ENCODE peak calls at places on chromosomes 5 and 9, in nine cellular contexts. One of them, this sample, is unnamed.

GRCh38 chr5:64347308-64347707 is 158.5 kb upstream of the RGS7BP start:
- DNase-seq in fibroblast of the aortic adventitia: peak
- DNase-seq in fibroblast of lung: no peak
- DNase-seq in fibroblast of pulmonary artery: peak
- DNase-seq in fibroblast of villous mesenchyme: no peak
- DNase-seq in thyroid gland: no peak
- DNase-seq in dorsolateral prefrontal cortex: no peak
- DNase-seq in bronchial epithelial cell: peak
- DNase-seq in cardiac fibroblast: peak
- DNase-seq in this sample: peak

GRCh38 chr9:126298319-126298801 is 28.3 kb upstream of the MVB12B start:
- DNase-seq in dorsolateral prefrontal cortex: peak
- DNase-seq in fibroblast of the aortic adventitia: no peak
- DNase-seq in bronchial epithelial cell: no peak
- DNase-seq in cardiac fibroblast: no peak
- DNase-seq in fibroblast of villous mesenchyme: no peak
- DNase-seq in fibroblast of pulmonary artery: no peak
- DNase-seq in fibroblast of lung: no peak
- DNase-seq in thyroid gland: no peak
- DNase-seq in this sample: no peak

GRCh38 chr5:150626853-150627276 is 13.6 kb upstream of the SYNPO start:
- DNase-seq in fibroblast of villous mesenchyme: no peak
- DNase-seq in dorsolateral prefrontal cortex: no peak
- DNase-seq in bronchial epithelial cell: peak
- DNase-seq in fibroblast of the aortic adventitia: no peak
- DNase-seq in thyroid gland: peak
- DNase-seq in fibroblast of pulmonary artery: peak
- DNase-seq in cardiac fibroblast: peak
- DNase-seq in fibroblast of lung: peak
- DNase-seq in this sample: no peak

GRCh38 chr9:76249309-76249708 is 144.9 kb downstream of the RFK start:
- DNase-seq in fibroblast of villous mesenchyme: no peak
- DNase-seq in fibroblast of the aortic adventitia: no peak
- DNase-seq in cardiac fibroblast: no peak
- DNase-seq in dorsolateral prefrontal cortex: no peak
- DNase-seq in bronchial epithelial cell: no peak
- DNase-seq in fibroblast of lung: no peak
- DNase-seq in thyroid gland: no peak
- DNase-seq in fibroblast of pulmonary artery: no peak
- DNase-seq in this sample: no peak

GRCh38 chr5:174100490-174100889 is 55.0 kb downstream of the NSG2 start:
- DNase-seq in fibroblast of lung: no peak
- DNase-seq in fibroblast of villous mesenchyme: no peak
- DNase-seq in cardiac fibroblast: no peak
- DNase-seq in thyroid gland: no peak
- DNase-seq in fibroblast of pulmonary artery: no peak
- DNase-seq in dorsolateral prefrontal cortex: no peak
- DNase-seq in fibroblast of the aortic adventitia: no peak
- DNase-seq in bronchial epithelial cell: no peak
- DNase-seq in this sample: no peak

GRCh38 chr9:136681945-136682699 is 5.1 kb downstream of the AGPAT2 start:
- DNase-seq in thyroid gland: no peak
- DNase-seq in dorsolateral prefrontal cortex: no peak
- DNase-seq in cardiac fibroblast: no peak
- DNase-seq in bronchial epithelial cell: no peak
- DNase-seq in fibroblast of pulmonary artery: no peak
- DNase-seq in fibroblast of the aortic adventitia: no peak
- DNase-seq in fibroblast of villous mesenchyme: no peak
- DNase-seq in fibroblast of lung: no peak
- DNase-seq in this sample: no peak

GRCh38 chr9:84153885-84154284 is 173.3 kb downstream of the RMI1 start:
- DNase-seq in fibroblast of lung: peak
- DNase-seq in cardiac fibroblast: peak
- DNase-seq in bronchial epithelial cell: peak
- DNase-seq in fibroblast of villous mesenchyme: peak
- DNase-seq in dorsolateral prefrontal cortex: no peak
- DNase-seq in fibroblast of pulmonary artery: peak
- DNase-seq in thyroid gland: no peak
- DNase-seq in fibroblast of the aortic adventitia: peak
- DNase-seq in this sample: peak

GRCh38 chr5:87300744-87301143 is 33.1 kb downstream of the RASA1 start:
- DNase-seq in fibroblast of villous mesenchyme: peak
- DNase-seq in thyroid gland: no peak
- DNase-seq in fibroblast of pulmonary artery: peak
- DNase-seq in fibroblast of the aortic adventitia: peak
- DNase-seq in bronchial epithelial cell: peak
- DNase-seq in cardiac fibroblast: peak
- DNase-seq in dorsolateral prefrontal cortex: no peak
- DNase-seq in fibroblast of lung: peak
- DNase-seq in this sample: peak

GRCh38 chr5:177529247-177529901 is 12.6 kb upstream of the DDX41 start:
- DNase-seq in cardiac fibroblast: no peak
- DNase-seq in dorsolateral prefrontal cortex: no peak
- DNase-seq in fibroblast of villous mesenchyme: no peak
- DNase-seq in bronchial epithelial cell: no peak
- DNase-seq in fibroblast of pulmonary artery: no peak
- DNase-seq in thyroid gland: no peak
- DNase-seq in fibroblast of lung: no peak
- DNase-seq in fibroblast of the aortic adventitia: no peak
- DNase-seq in this sample: no peak

GRCh38 chr5:9670371-9670770 is 40.2 kb upstream of the TAS2R1 start:
- DNase-seq in thyroid gland: no peak
- DNase-seq in fibroblast of villous mesenchyme: no peak
- DNase-seq in fibroblast of the aortic adventitia: peak
- DNase-seq in fibroblast of pulmonary artery: no peak
- DNase-seq in dorsolateral prefrontal cortex: no peak
- DNase-seq in cardiac fibroblast: no peak
- DNase-seq in bronchial epithelial cell: no peak
- DNase-seq in fibroblast of lung: no peak
- DNase-seq in this sample: no peak

GRCh38 chr5:135505973-135506372 is 29.8 kb downstream of the NEUROG1 start:
- DNase-seq in fibroblast of villous mesenchyme: no peak
- DNase-seq in fibroblast of lung: peak
- DNase-seq in thyroid gland: no peak
- DNase-seq in bronchial epithelial cell: peak
- DNase-seq in cardiac fibroblast: peak
- DNase-seq in dorsolateral prefrontal cortex: no peak
- DNase-seq in fibroblast of the aortic adventitia: peak
- DNase-seq in fibroblast of pulmonary artery: no peak
- DNase-seq in this sample: no peak

GRCh38 chr5:124842725-124843595 is 96.5 kb upstream of the ZNF608 start:
- DNase-seq in cardiac fibroblast: peak
- DNase-seq in bronchial epithelial cell: no peak
- DNase-seq in fibroblast of the aortic adventitia: peak
- DNase-seq in dorsolateral prefrontal cortex: no peak
- DNase-seq in thyroid gland: no peak
- DNase-seq in fibroblast of pulmonary artery: no peak
- DNase-seq in fibroblast of villous mesenchyme: no peak
- DNase-seq in fibroblast of lung: no peak
- DNase-seq in this sample: no peak

DNA sequence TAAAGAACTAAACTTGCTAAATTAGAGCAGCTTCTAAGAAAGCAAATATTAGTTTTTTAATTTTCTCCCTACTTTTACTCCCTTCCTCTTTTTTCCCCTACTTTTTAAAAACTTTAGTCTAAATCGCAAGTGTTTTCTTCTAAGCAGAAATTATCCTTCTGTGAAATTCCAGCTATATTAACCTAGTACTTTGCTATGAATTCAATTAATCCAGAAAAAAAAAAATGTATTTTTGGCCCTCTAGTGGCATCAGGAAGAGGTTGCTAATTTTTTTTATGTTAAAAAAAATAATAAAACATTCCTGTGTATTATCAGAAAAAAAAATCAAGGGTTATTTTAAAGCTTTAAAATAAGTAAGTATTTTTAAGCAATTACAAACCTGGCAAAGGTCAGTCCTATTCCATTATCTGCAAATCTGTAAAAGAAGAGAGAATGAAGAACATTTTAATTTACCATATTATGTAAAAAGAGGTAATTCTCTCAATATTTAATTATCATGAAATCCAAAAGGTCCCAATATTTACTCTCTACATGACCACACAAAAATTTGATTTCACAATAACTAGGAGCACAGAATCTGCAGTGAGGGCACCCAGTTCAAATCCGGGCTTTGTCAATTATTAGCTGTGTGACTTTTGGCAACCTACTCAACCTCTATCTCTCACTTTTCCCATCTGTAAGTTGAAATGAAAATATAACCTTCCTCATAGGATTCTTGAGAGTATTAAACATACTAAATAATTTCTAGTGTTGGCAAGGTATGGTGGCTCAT is 52.0 kb downstream of the CEMIP2 start:
- DNase-seq in fibroblast of villous mesenchyme: peak
- DNase-seq in fibroblast of pulmonary artery: peak
- DNase-seq in dorsolateral prefrontal cortex: no peak
- DNase-seq in fibroblast of lung: no peak
- DNase-seq in cardiac fibroblast: peak
- DNase-seq in thyroid gland: no peak
- DNase-seq in bronchial epithelial cell: no peak
- DNase-seq in fibroblast of the aortic adventitia: peak
- DNase-seq in this sample: peak
- TF ChIP-seq CTCF in fibroblast of villous mesenchyme: peak
- TF ChIP-seq CTCF in fibroblast of pulmonary artery: peak
- TF ChIP-seq CTCF in dorsolateral prefrontal cortex: peak
- TF ChIP-seq CTCF in fibroblast of lung: peak
- TF ChIP-seq CTCF in cardiac fibroblast: peak
- TF ChIP-seq CTCF in thyroid gland: peak
- TF ChIP-seq CTCF in bronchial epithelial cell: no peak
- TF ChIP-seq CTCF in fibroblast of the aortic adventitia: peak
- TF ChIP-seq CTCF in this sample: peak

GRCh38 chr5:34915856-34916192 is 313 bp downstream of the BRIX1 start:
- DNase-seq in bronchial epithelial cell: peak
- DNase-seq in fibroblast of the aortic adventitia: no peak
- DNase-seq in fibroblast of lung: peak
- DNase-seq in thyroid gland: no peak
- DNase-seq in cardiac fibroblast: no peak
- DNase-seq in dorsolateral prefrontal cortex: no peak
- DNase-seq in fibroblast of villous mesenchyme: no peak
- DNase-seq in fibroblast of pulmonary artery: no peak
- DNase-seq in this sample: peak

GRCh38 chr5:34914671-34915138 is 599 bp downstream of the RAD1 start:
- DNase-seq in thyroid gland: peak
- DNase-seq in bronchial epithelial cell: peak
- DNase-seq in fibroblast of pulmonary artery: peak
- DNase-seq in fibroblast of lung: peak
- DNase-seq in fibroblast of villous mesenchyme: peak
- DNase-seq in dorsolateral prefrontal cortex: peak
- DNase-seq in cardiac fibroblast: peak
- DNase-seq in fibroblast of the aortic adventitia: peak
- DNase-seq in this sample: peak

GRCh38 chr5:34916518-34916917 is 1.0 kb downstream of the BRIX1 start:
- DNase-seq in bronchial epithelial cell: peak
- DNase-seq in fibroblast of the aortic adventitia: no peak
- DNase-seq in fibroblast of pulmonary artery: no peak
- DNase-seq in fibroblast of lung: no peak
- DNase-seq in dorsolateral prefrontal cortex: no peak
- DNase-seq in thyroid gland: no peak
- DNase-seq in cardiac fibroblast: no peak
- DNase-seq in fibroblast of villous mesenchyme: no peak
- DNase-seq in this sample: no peak

GRCh38 chr5:34913072-34913471 is 2.2 kb downstream of the RAD1 start:
- DNase-seq in fibroblast of pulmonary artery: no peak
- DNase-seq in fibroblast of villous mesenchyme: peak
- DNase-seq in fibroblast of the aortic adventitia: peak
- DNase-seq in cardiac fibroblast: peak
- DNase-seq in dorsolateral prefrontal cortex: no peak
- DNase-seq in bronchial epithelial cell: no peak
- DNase-seq in thyroid gland: no peak
- DNase-seq in fibroblast of lung: peak
- DNase-seq in this sample: peak

GRCh38 chr5:34915139-34915855 is at the start of the genes BRIX1 and RAD1:
- DNase-seq in bronchial epithelial cell: peak
- DNase-seq in cardiac fibroblast: peak
- DNase-seq in thyroid gland: peak
- DNase-seq in fibroblast of pulmonary artery: peak
- DNase-seq in fibroblast of lung: peak
- DNase-seq in fibroblast of villous mesenchyme: peak
- DNase-seq in fibroblast of the aortic adventitia: peak
- DNase-seq in dorsolateral prefrontal cortex: peak
- DNase-seq in this sample: peak
- H3K4me3 ChIP-seq in bronchial epithelial cell: peak
- H3K4me3 ChIP-seq in cardiac fibroblast: peak
- H3K4me3 ChIP-seq in thyroid gland: peak
- H3K4me3 ChIP-seq in fibroblast of pulmonary artery: peak
- H3K4me3 ChIP-seq in fibroblast of lung: peak
- H3K4me3 ChIP-seq in fibroblast of villous mesenchyme: peak
- H3K4me3 ChIP-seq in fibroblast of the aortic adventitia: peak
- H3K4me3 ChIP-seq in dorsolateral prefrontal cortex: peak
- H3K4me3 ChIP-seq in this sample: peak

GRCh38 chr9:72363226-72363625 is 1.8 kb downstream of the ZFAND5 start:
- DNase-seq in cardiac fibroblast: no peak
- DNase-seq in bronchial epithelial cell: no peak
- DNase-seq in fibroblast of villous mesenchyme: no peak
- DNase-seq in dorsolateral prefrontal cortex: no peak
- DNase-seq in fibroblast of lung: no peak
- DNase-seq in fibroblast of the aortic adventitia: peak
- DNase-seq in thyroid gland: no peak
- DNase-seq in fibroblast of pulmonary artery: no peak
- DNase-seq in this sample: peak

GRCh38 chr9:72364679-72365524 is at the start of gene ZFAND5:
- DNase-seq in fibroblast of lung: peak
- DNase-seq in bronchial epithelial cell: peak
- DNase-seq in fibroblast of villous mesenchyme: peak
- DNase-seq in dorsolateral prefrontal cortex: peak
- DNase-seq in fibroblast of pulmonary artery: peak
- DNase-seq in cardiac fibroblast: peak
- DNase-seq in fibroblast of the aortic adventitia: peak
- DNase-seq in thyroid gland: peak
- DNase-seq in this sample: peak

GRCh38 chr9:72363908-72364678 is 915 bp downstream of the ZFAND5 start:
- DNase-seq in dorsolateral prefrontal cortex: peak
- DNase-seq in fibroblast of pulmonary artery: peak
- DNase-seq in thyroid gland: peak
- DNase-seq in fibroblast of villous mesenchyme: peak
- DNase-seq in fibroblast of the aortic adventitia: peak
- DNase-seq in bronchial epithelial cell: peak
- DNase-seq in cardiac fibroblast: peak
- DNase-seq in fibroblast of lung: peak
- DNase-seq in this sample: peak

GRCh38 chr9:72362680-72363139 is 2.3 kb downstream of the ZFAND5 start:
- DNase-seq in dorsolateral prefrontal cortex: peak
- DNase-seq in cardiac fibroblast: peak
- DNase-seq in fibroblast of lung: peak
- DNase-seq in fibroblast of villous mesenchyme: peak
- DNase-seq in thyroid gland: peak
- DNase-seq in fibroblast of pulmonary artery: peak
- DNase-seq in fibroblast of the aortic adventitia: peak
- DNase-seq in bronchial epithelial cell: peak
- DNase-seq in this sample: peak

GRCh38 chr9:72365525-72366256 is 683 bp upstream of the ZFAND5 start:
- DNase-seq in bronchial epithelial cell: peak
- DNase-seq in fibroblast of villous mesenchyme: peak
- DNase-seq in fibroblast of lung: peak
- DNase-seq in cardiac fibroblast: peak
- DNase-seq in fibroblast of the aortic adventitia: peak
- DNase-seq in fibroblast of pulmonary artery: peak
- DNase-seq in dorsolateral prefrontal cortex: peak
- DNase-seq in thyroid gland: peak
- DNase-seq in this sample: peak
- TF ChIP-seq CTCF in bronchial epithelial cell: peak
- TF ChIP-seq CTCF in fibroblast of villous mesenchyme: peak
- TF ChIP-seq CTCF in fibroblast of lung: no peak
- TF ChIP-seq CTCF in cardiac fibroblast: peak
- TF ChIP-seq CTCF in fibroblast of the aortic adventitia: peak
- TF ChIP-seq CTCF in fibroblast of pulmonary artery: peak
- TF ChIP-seq CTCF in dorsolateral prefrontal cortex: peak
- TF ChIP-seq CTCF in thyroid gland: no peak
- TF ChIP-seq CTCF in this sample: peak

GRCh38 chr9:135087489-135087791 is at the start of gene OLFM1:
- DNase-seq in fibroblast of the aortic adventitia: peak
- DNase-seq in thyroid gland: peak
- DNase-seq in bronchial epithelial cell: peak
- DNase-seq in dorsolateral prefrontal cortex: peak
- DNase-seq in fibroblast of pulmonary artery: peak
- DNase-seq in fibroblast of lung: peak
- DNase-seq in fibroblast of villous mesenchyme: peak
- DNase-seq in cardiac fibroblast: peak
- DNase-seq in this sample: peak
- H3K4me3 ChIP-seq in fibroblast of the aortic adventitia: peak
- H3K4me3 ChIP-seq in thyroid gland: no peak
- H3K4me3 ChIP-seq in bronchial epithelial cell: no peak
- H3K4me3 ChIP-seq in dorsolateral prefrontal cortex: peak
- H3K4me3 ChIP-seq in fibroblast of pulmonary artery: no peak
- H3K4me3 ChIP-seq in fibroblast of lung: no peak
- H3K4me3 ChIP-seq in fibroblast of villous mesenchyme: no peak
- H3K4me3 ChIP-seq in cardiac fibroblast: no peak
- H3K4me3 ChIP-seq in this sample: no peak

This sample was measured in choroid plexus epithelial cell.